ENCODE peak calls at places on chromosomes 5 and 9, in four cellular contexts. A is A549, E is K562, M is HepG2. Y is an unnamed sample.
A peak's percentile ranks its signal among the peaks of the same experiment; 100 is the strongest.

GRCh38 chr9:70868044-70868443 is 253.4 kb downstream of the TRPM3 start:
- DNase-seq in A (no peak), M (no peak), E (no peak), Y (no peak)

GRCh38 chr5:1110930-1111726 is 735 bp downstream of the SLC12A7 start:
- DNase-seq in A (peak; percentile 66), E (peak; percentile 71), M (no peak), Y (no peak)

GRCh38 chr5:163631846-163632245 is 126.4 kb downstream of the MAT2B start:
- DNase-seq in M (no peak), A (no peak), E (no peak), Y (no peak)

GRCh38 chr5:150558088-150558621 is 50.2 kb downstream of the NDST1 start:
- DNase-seq in E (no peak), A (no peak), M (no peak), Y (no peak)

GRCh38 chr5:123705741-123706140 is 193.8 kb downstream of the CSNK1G3 start:
- DNase-seq in M (no peak), E (no peak), A (no peak), Y (no peak)

GRCh38 chr9:138049779-138050471 is 172.3 kb downstream of the CACNA1B start:
- DNase-seq in A (no peak), M (no peak), E (no peak), Y (no peak)

GRCh38 chr5:54820759-54821158 is 164.6 kb downstream of the ESM1 start:
- DNase-seq in A (no peak), M (no peak), E (no peak), Y (no peak)

GRCh38 chr5:99019254-99019653 is 90.4 kb upstream of the CHD1 start:
- DNase-seq in E (no peak), M (no peak), A (no peak), Y (no peak)

GRCh38 chr5:165497707-165498106 is 1992.3 kb downstream of the MAT2B start:
- DNase-seq in E (peak; percentile 5), A (peak; percentile 2), M (no peak), Y (peak; percentile 36)

GRCh38 chr5:80142996-80143395 is 107.8 kb downstream of the THBS4 start:
- DNase-seq in A (no peak), M (no peak), E (no peak), Y (no peak)

GRCh38 chr9:19376931-19377330 is 3.1 kb downstream of the RPS6 start:
- DNase-seq in E (no peak), M (no peak), A (no peak), Y (no peak)

GRCh38 chr9:37248651-37249163 is 128.3 kb downstream of the ZCCHC7 start:
- DNase-seq in E (no peak), A (no peak), M (no peak), Y (no peak)

GRCh38 chr5:133944263-133945230 is 23.9 kb downstream of the C5orf15 start:
- DNase-seq in A (peak; percentile 74), E (peak; percentile 79), M (peak; percentile 47), Y (peak; percentile 52)

DNA sequence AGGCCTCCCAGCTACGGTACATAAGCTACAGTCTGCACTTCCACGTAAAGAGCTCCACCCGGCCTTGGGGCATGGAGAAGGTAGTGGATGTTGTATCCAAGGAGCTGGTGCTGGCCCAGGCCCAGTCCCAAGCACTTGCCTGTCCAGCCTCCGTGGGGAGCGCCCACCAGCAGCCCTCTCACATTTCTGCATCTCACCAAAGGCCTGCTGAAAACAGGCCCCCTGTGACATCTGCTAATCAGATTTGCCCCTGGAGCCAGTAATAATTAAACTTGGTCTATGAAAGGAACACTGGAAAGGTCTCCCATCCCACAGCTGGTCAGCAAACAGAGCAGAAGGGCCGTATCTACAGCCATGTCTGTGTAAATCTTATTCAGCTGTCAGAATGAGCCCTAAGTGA is 100.4 kb downstream of the LHFPL2 start:
- DNase-seq in E (no peak), M (no peak), A (no peak), Y (peak; percentile 18)
- H3K4me3 ChIP-seq in E (no peak overlapping the region), M (no peak overlapping the region), A (no peak overlapping the region), Y (no peak overlapping the region)

GRCh38 chr5:179864686-179865085 is 6.1 kb upstream of the MRNIP start:
- DNase-seq in E (no peak), M (no peak), A (no peak), Y (no peak)

GRCh38 chr5:179867079-179867465 is 8.5 kb upstream of the MRNIP start:
- DNase-seq in A (no peak), M (no peak), E (no peak), Y (no peak)

GRCh38 chr5:179866241-179867078 is 7.8 kb upstream of the MRNIP start:
- DNase-seq in M (no peak), A (no peak), E (no peak), Y (peak; percentile 25)

GRCh38 chr5:179867476-179867875 is 8.9 kb upstream of the MRNIP start:
- DNase-seq in E (no peak), A (no peak), M (no peak), Y (no peak)

DNA sequence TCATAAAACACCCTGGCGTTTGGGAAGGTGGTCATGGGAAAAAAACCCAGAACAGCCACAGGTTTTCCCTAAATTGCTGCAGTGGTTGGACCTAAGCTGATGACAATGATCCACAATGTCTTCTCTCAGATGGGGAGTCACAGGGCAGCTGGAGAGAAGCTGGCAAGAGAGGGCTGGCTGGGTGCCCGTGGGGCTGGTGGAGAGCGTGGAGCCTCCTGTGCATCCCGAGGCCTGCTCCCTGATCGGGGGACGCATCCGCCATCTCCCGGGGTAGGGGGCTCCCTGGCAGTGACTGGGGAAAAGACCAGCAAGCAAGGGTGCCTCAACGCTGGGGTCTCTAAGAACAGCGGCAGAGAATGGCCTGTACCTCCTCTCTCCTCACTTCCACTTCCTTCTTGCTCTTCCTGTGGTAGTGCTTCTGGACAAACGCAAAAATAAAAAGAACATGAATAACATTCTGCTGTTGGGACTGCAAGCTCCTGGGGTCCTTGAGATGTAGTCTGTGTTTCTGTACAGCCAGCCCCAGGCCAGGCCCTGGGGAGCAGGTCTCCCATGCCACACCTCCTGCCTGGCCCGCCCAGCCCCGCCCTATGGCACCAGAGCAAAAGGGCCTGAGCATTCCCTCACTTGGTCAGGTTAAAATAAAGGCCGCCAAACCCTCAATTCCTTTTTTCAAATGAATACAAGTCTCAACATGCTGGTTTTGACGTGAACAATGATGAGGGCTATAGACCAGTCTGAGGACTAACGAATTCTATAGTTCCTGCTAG is 7.0 kb upstream of the MRNIP start:
- DNase-seq in M (no peak), E (no peak), A (no peak), Y (no peak)
- TF ChIP-seq MYC in M (no peak), E (no peak), A (no peak), Y (no peak)

GRCh38 chr9:133535285-133535877 is 877 bp downstream of the ADAMTSL2 start:
- DNase-seq in A (no peak), E (no peak), M (no peak), Y (no peak)

GRCh38 chr9:133536080-133536479 is 1.6 kb downstream of the ADAMTSL2 start:
- DNase-seq in M (no peak), A (no peak), E (no peak), Y (no peak)

GRCh38 chr9:133532937-133533668 is 1.4 kb upstream of the ADAMTSL2 start:
- DNase-seq in E (peak; percentile 83), M (peak; percentile 75), A (peak; percentile 41), Y (peak; percentile 72)

GRCh38 chr9:133534346-133535284 is at the start of gene ADAMTSL2:
- DNase-seq in M (peak; percentile 73), E (peak; percentile 53), A (no peak), Y (peak; percentile 56)

DNA sequence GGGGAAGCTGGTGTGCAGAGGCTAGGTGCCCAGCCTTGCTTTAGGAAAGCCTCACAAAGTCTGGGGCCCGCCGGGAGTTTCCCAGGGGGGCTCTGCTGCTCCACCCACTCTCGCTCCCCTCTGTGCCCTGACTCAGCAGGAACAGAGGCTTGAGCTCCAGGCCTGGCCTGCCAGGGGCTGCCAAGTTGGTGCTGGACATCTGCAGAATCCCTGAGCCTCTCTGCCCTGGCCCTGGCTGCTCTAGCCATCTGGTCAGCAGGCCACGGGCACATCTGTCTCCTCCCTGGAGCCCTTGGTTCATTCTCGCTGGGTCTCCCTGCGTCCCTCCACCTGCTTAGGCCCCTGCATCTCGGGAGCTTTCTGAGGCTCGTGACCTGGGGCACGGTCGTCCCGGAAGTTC is 626 bp upstream of the ADAMTSL2 start:
- DNase-seq in E (no peak), M (no peak), A (no peak), Y (no peak)
- H3K4me3 ChIP-seq in E (no peak overlapping the region), M (peak overlapping the region; percentile 48), A (no peak overlapping the region), Y (no peak overlapping the region)

GRCh38 chr5:147554285-147554817 is 44.5 kb upstream of the DPYSL3 start:
- DNase-seq in E (no peak), A (no peak), M (no peak), Y (no peak)
- TF ChIP-seq MYC in E (no peak), A (no peak), M (no peak), Y (no peak)

GRCh38 chr5:41509399-41510175 is 814 bp downstream of the PLCXD3 start:
- DNase-seq in M (no peak), E (no peak), A (peak; percentile 14), Y (no peak)
- H3K4me3 ChIP-seq in M (no peak overlapping the region), E (no peak overlapping the region), A (peak overlapping the region; percentile 52), Y (no peak overlapping the region)

DNA sequence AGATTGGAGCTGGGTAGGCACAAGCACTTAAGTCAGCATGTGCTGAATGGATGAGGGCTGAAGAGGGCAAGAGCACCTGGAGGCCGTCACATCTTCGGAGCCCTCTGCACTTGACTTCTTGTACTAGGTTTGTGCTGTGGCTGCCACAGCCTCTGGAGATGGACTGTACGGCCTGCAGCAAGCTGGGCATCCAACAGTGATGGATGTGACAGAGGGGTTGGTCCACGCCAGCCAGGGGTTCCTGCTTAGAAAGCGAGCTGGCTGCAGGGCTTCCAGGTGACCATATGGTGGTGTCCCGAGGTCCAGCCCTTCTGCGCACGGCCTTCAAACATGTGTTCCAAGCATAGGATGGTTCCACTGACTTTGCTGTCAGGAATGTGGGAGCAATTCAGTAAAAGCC is 65.1 kb upstream of the PHYKPL start:
- DNase-seq in M (no peak), E (no peak), A (no peak), Y (no peak)
- TF ChIP-seq MYC in M (no peak), E (no peak), A (no peak), Y (no peak)

DNA sequence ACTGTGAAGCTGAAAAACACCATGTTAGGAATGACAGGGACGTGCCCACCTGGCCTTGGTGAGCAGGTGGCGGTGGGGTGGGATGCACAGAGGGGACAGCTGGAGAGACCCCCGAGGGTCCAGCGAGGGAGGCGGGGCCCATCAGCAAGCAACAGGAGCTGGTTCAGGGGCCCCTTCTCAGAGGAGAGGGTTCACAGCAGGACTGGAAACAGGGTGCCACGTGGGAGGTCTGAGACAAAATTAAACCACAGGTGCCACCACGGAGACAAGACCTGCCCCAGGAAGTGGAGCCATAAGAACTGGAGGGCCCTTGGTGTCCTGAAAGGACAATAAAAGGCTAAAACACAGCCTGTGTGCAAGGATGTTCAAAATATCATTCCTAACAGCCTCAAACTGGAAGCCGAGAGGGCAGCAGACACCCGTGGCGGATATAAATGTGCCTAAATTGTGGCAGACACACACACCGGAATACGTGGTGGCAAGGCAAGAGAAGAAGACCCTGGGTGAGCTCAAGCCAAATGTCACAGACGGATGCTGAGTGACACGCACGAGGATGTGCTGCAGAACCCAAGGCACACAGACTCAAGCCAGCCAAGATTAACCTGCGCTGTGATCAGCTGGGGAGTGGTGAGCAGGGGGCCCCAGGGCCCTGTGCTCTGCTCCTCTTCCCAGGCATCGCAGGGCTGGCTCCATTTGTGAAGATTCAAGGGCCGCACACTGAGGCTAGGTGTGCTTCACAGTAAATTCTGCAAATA is 16.6 kb downstream of the SEMA4D start:
- DNase-seq in M (no peak), E (no peak), A (no peak), Y (no peak)
- H3K4me3 ChIP-seq in M (no peak overlapping the region), E (no peak overlapping the region), A (no peak overlapping the region), Y (no peak overlapping the region)

Y was measured in NB4.